ENCODE peak calls at places on chromosomes 7 and 10, in six cellular contexts. G, M, L, F, C and W are unnamed samples.

GRCh38 chr7:104758504-104758903 is 255.5 kb upstream of the KMT2E start:
- DNase-seq in F (no peak), G (peak; percentile 8), C (no peak), L (no peak), M (peak; percentile 8), W (no peak)

GRCh38 chr7:74013539-74014272 is 14.3 kb upstream of the ELN start:
- DNase-seq in C (no peak), M (no peak), L (no peak), F (no peak), G (no peak), W (no peak)

GRCh38 chr10:86795353-86795752 is 38.9 kb downstream of the BMPR1A start:
- DNase-seq in L (peak; percentile 88), M (peak; percentile 78), G (peak; percentile 65), F (no peak), C (peak; percentile 89), W (peak; percentile 87)

GRCh38 chr7:158274996-158275395 is 312.6 kb downstream of the PTPRN2 start:
- DNase-seq in M (no peak), C (no peak), G (no peak), L (no peak), F (no peak), W (no peak)

GRCh38 chr10:38094923-38095574 is 912 bp downstream of the ZNF37A start:
- DNase-seq in M (no peak), F (no peak), G (no peak), L (no peak), C (no peak), W (no peak)

GRCh38 chr7:80078159-80078731 is 56.4 kb upstream of the GNAI1 start:
- DNase-seq in L (peak; percentile 24), G (peak; percentile 25), M (peak; percentile 50), F (no peak), C (peak; percentile 40), W (peak; percentile 24)

GRCh38 chr10:79243211-79244067 is 103.8 kb upstream of the PPIF start:
- DNase-seq in C (no peak), F (peak; percentile 91), M (peak; percentile 77), L (no peak), G (no peak), W (peak; percentile 69)

GRCh38 chr7:139871276-139871675 is 42.2 kb downstream of the TBXAS1 start:
- DNase-seq in F (no peak), C (peak; percentile 78), L (peak; percentile 50), G (no peak), M (peak; percentile 51), W (peak; percentile 4)

GRCh38 chr10:118992496-118992895 is 37.0 kb upstream of the NANOS1 start:
- DNase-seq in F (no peak), C (no peak), M (no peak), G (no peak), L (no peak), W (no peak)

GRCh38 chr10:77965294-77965693 is 38.7 kb upstream of the DLG5 start:
- DNase-seq in F (no peak), M (peak; percentile 95), L (peak; percentile 87), C (peak; percentile 91), G (peak; percentile 49), W (peak; percentile 84)

GRCh38 chr10:121580276-121581116 is 17.7 kb downstream of the FGFR2 start:
- DNase-seq in G (peak; percentile 29), F (peak; percentile 56), M (no peak), C (no peak), L (no peak), W (no peak)

GRCh38 chr10:86290933-86291615 is 75.5 kb downstream of the GRID1 start:
- DNase-seq in F (no peak), C (no peak), L (no peak), G (no peak), M (no peak), W (no peak)

GRCh38 chr10:3126741-3127342 is 45.7 kb downstream of the PITRM1 start:
- DNase-seq in L (no peak), C (no peak), G (no peak), F (no peak), M (no peak), W (peak; percentile 2)

GRCh38 chr7:74272305-74273038 is 16.7 kb upstream of the CLIP2 start:
- DNase-seq in L (peak; percentile 96), C (peak; percentile 97), G (peak; percentile 67), M (peak; percentile 97), F (peak; percentile 63), W (peak; percentile 86)

GRCh38 chr7:134593530-134594392 is 44.9 kb downstream of the AKR1B15 start:
- DNase-seq in C (peak; percentile 95), M (peak; percentile 90), F (no peak), L (peak; percentile 91), G (peak; percentile 57), W (peak; percentile 95)

GRCh38 chr10:47183726-47184084 is 116.3 kb upstream of the GDF10 start:
- DNase-seq in L (no peak), M (peak; percentile 57), F (no peak), G (peak; percentile 91), C (no peak), W (peak; percentile 59)
- H3K9ac ChIP-seq in L (no peak overlapping the region), M (no peak overlapping the region), F (no peak overlapping the region), G (no peak overlapping the region), C (no peak overlapping the region), W (no peak overlapping the region)

GRCh38 chr10:42949287-42949686 is 127.6 kb upstream of the RET start:
- DNase-seq in M (no peak), L (no peak), F (no peak), C (no peak), G (no peak), W (no peak)
- H3K4me1 ChIP-seq in M (no peaks in the 10 kb centered on the region), L (no peaks in the 10 kb centered on the region), F (no peaks in the 10 kb centered on the region), C (no peaks in the 10 kb centered on the region), G (peaks cover 3% of the 10 kb centered on the region), W (peaks cover 4% of the 10 kb centered on the region)

DNA sequence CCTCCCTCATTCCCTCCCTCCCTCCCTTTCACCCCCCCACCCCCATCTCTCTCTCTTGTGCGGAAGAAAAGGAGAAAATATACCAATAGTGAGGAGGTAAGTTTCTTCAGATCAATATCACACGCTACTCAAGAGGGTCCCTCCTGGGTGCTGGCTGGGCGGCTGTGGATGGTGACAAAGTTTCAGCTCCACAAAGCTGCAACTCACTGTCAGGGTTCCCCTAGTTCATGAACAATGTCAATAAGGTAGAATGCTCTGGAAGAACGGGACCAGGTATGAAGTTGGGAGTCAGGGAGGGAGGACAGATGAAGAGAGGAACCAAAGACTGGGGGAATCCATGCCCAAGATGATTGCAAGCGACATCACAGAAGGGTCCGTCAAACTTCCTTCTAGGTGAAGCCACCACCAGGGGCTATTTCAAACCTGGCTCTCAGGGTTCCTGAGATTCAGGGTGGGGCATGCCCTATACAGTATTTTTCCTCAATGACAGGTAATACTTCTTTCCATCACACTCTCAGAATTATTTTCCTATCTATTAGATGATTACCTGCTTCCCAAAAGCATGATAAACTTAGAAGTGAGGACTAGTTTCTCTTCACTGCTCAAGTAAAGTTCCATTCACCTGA is 1.4 kb upstream of the PDE1C start:
- DNase-seq in C (no peak), L (no peak), G (no peak), F (no peak), M (no peak), W (no peak)
- H3K4me3 ChIP-seq in C (peak overlapping the region; percentile 91), L (peak overlapping the region; percentile 81), G (peak overlapping the region; percentile 74), F (no peak overlapping the region), M (peak overlapping the region; percentile 83), W (peak overlapping the region; percentile 89)

GRCh38 chr10:114283091-114283490 is 44.0 kb downstream of the VWA2 start:
- DNase-seq in G (no peak), L (no peak), F (no peak), C (no peak), M (no peak), W (no peak)
- H3K9ac ChIP-seq in G (no peak overlapping the region), L (no peak overlapping the region), F (no peak overlapping the region), C (no peak overlapping the region), M (no peak overlapping the region), W (no peak overlapping the region)

GRCh38 chr7:140972876-140973829 is 41.6 kb downstream of the MRPS33 start:
- DNase-seq in F (no peak), G (no peak), L (no peak), M (no peak), C (no peak), W (peak; percentile 54)
- H3K4me1 ChIP-seq in F (no peaks in the 10 kb centered on the region), G (no peaks in the 10 kb centered on the region), L (no peaks in the 10 kb centered on the region), M (no peaks in the 10 kb centered on the region), C (no peaks in the 10 kb centered on the region), W (peaks cover 15% of the 10 kb centered on the region)

DNA sequence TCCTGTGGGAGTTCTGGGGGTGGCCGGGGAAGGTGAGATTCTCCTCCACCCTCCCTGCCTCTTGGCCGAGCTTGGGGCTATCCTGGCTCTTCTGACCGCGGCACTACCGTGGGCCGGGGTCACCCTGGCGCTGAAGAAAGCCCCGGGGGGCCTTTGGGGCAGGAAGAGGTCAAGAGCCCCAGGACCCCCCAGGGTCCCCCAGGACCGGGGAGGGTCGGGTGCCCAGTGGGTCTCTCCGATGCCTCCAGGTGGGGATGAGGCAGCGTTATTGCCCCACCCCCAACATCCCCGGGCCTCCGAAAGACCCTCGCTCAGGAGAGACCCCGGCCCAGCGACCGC is 439 bp upstream of the KNDC1 start:
- DNase-seq in F (no peak), G (no peak), C (no peak), M (no peak), L (no peak), W (no peak)
- H3K4me3 ChIP-seq in F (no peak overlapping the region), G (no peak overlapping the region), C (no peak overlapping the region), M (no peak overlapping the region), L (no peak overlapping the region), W (no peak overlapping the region)